ENCODE peak calls at places on chromosomes 11 and 22, in four cellular contexts. J is adipocyte, M is cardiac fibroblast, Q is NCI-H1694. C is an unnamed sample.
A peak's percentile ranks its signal among the peaks of the same experiment; 100 is the strongest.

GRCh38 chr11:102341844-102342318 is 5.1 kb upstream of the BIRC2 start:
- DNase-seq in Q (peak; percentile 38), J (peak; percentile 95), M (peak; percentile 91), C (peak; percentile 65)

GRCh38 chr11:129695543-129696308 is 119.9 kb upstream of the TMEM45B start:
- DNase-seq in J (peak; percentile 34), M (peak; percentile 37), Q (peak; percentile 20), C (peak; percentile 27)

GRCh38 chr22:38215156-38216038 is 13.6 kb downstream of the MAFF start:
- DNase-seq in Q (no peak), J (no peak), M (no peak), C (no peak)

GRCh38 chr11:120182357-120182756 is 28.5 kb upstream of the OAF start:
- DNase-seq in Q (no peak), J (no peak), M (no peak), C (no peak)

GRCh38 chr11:107592813-107593212 is 1.9 kb downstream of the ELMOD1 start:
- DNase-seq in Q (no peak), J (peak; percentile 15), M (no peak), C (no peak)

GRCh38 chr11:23730307-23730998 is 766.4 kb upstream of the LUZP2 start:
- DNase-seq in Q (no peak), M (no peak), J (no peak), C (no peak)

GRCh38 chr22:41286639-41287091 is 678 bp upstream of the RANGAP1 start:
- DNase-seq in M (peak; percentile 48), Q (peak; percentile 50), J (peak; percentile 49), C (peak; percentile 56)

GRCh38 chr22:27136596-27136995 is 479.2 kb downstream of the MIAT start:
- DNase-seq in J (no peak), M (no peak), Q (no peak), C (no peak)

GRCh38 chr11:47259178-47259977 is 1.6 kb downstream of the NR1H3 start:
- DNase-seq in Q (peak; percentile 17), J (peak; percentile 44), M (peak; percentile 54), C (peak; percentile 54)

GRCh38 chr22:48077699-48078098 is 1315.2 kb downstream of the TBC1D22A start:
- DNase-seq in Q (no peak), J (no peak), M (no peak), C (no peak)

GRCh38 chr11:95937358-95937757 is 13.5 kb upstream of the MTMR2 start:
- DNase-seq in Q (no peak), J (peak; percentile 17), M (peak; percentile 39), C (no peak)

GRCh38 chr22:33579448-33580093 is 340.7 kb downstream of the LARGE1 start:
- DNase-seq in J (peak; percentile 53), M (peak; percentile 67), Q (peak; percentile 26), C (peak; percentile 4)

GRCh38 chr11:68751331-68751856 is at the start of gene TESMIN:
- DNase-seq in M (peak; percentile 64), J (peak; percentile 66), Q (no peak), C (peak; percentile 87)

GRCh38 chr11:110990316-110990715 is 255.2 kb upstream of the POU2AF2 start:
- DNase-seq in Q (no peak), J (peak; percentile 43), M (no peak), C (no peak)

GRCh38 chr11:93032580-93032979 is 63.1 kb downstream of the MTNR1B start:
- DNase-seq in J (no peak), M (no peak), Q (peak; percentile 69), C (no peak)

GRCh38 chr11:19508166-19508565 is 204.5 kb upstream of the NAV2 start:
- DNase-seq in J (no peak), Q (no peak), M (peak; percentile 59), C (no peak)

GRCh38 chr11:46947399-46948077 is 11.0 kb downstream of the CSTPP1 start:
- DNase-seq in M (no peak), J (no peak), Q (no peak), C (no peak)

GRCh38 chr22:41752011-41752975 is 48.2 kb upstream of the CCDC134 start:
- DNase-seq in J (no peak), M (no peak), Q (no peak), C (no peak)

GRCh38 chr11:133928628-133929059 is 28.1 kb downstream of the IGSF9B start:
- DNase-seq in J (peak; percentile 34), M (no peak), Q (no peak), C (no peak)

GRCh38 chr11:104051806-104052205 is 15.4 kb downstream of the DDI1 start:
- DNase-seq in J (peak; percentile 58), M (no peak), Q (no peak), C (no peak)

GRCh38 chr11:115929618-115930129 is 425.5 kb upstream of the CADM1 start:
- DNase-seq in J (no peak), M (no peak), Q (no peak), C (no peak)

GRCh38 chr11:33970984-33971466 is 79.1 kb upstream of the LMO2 start:
- DNase-seq in M (peak; percentile 77), J (peak; percentile 74), Q (peak; percentile 37), C (peak; percentile 53)

GRCh38 chr11:95515379-95515778 is 274.2 kb downstream of the FAM76B start:
- DNase-seq in J (no peak), Q (no peak), M (peak; percentile 47), C (no peak)

GRCh38 chr11:122028561-122028960 is 87.5 kb downstream of the BLID start:
- DNase-seq in M (no peak), Q (no peak), J (no peak), C (no peak)

GRCh38 chr22:33568934-33569496 is 351.3 kb downstream of the LARGE1 start:
- DNase-seq in M (no peak), Q (no peak), J (no peak), C (no peak)

GRCh38 chr11:83056204-83056603 is 15.5 kb downstream of the RAB30 start:
- DNase-seq in J (no peak), Q (no peak), M (peak; percentile 51), C (no peak)

GRCh38 chr11:111983187-111983986 is 41.8 kb upstream of the DLAT start:
- DNase-seq in M (no peak), J (no peak), Q (no peak), C (no peak)

GRCh38 chr11:78860720-78861422 is 286.2 kb upstream of the NARS2 start:
- DNase-seq in Q (no peak), J (peak; percentile 61), M (peak; percentile 37), C (no peak)

GRCh38 chr11:100930185-100930778 is 199.3 kb downstream of the PGR start:
- DNase-seq in M (peak; percentile 83), J (peak; percentile 90), Q (peak; percentile 13), C (no peak)

GRCh38 chr11:64123102-64123434 is 42.8 kb downstream of the MACROD1 start:
- DNase-seq in M (no peak), Q (no peak), J (no peak), C (no peak)

GRCh38 chr22:24331468-24332440 is 61.1 kb downstream of the SPECC1L start:
- DNase-seq in M (peak; percentile 40), J (no peak), Q (no peak), C (peak; percentile 23)

GRCh38 chr11:64970731-64971151 is 1.2 kb downstream of the MAJIN start:
- DNase-seq in J (no peak), Q (no peak), M (no peak), C (no peak)

GRCh38 chr22:20032407-20032991 is 11.6 kb downstream of the TANGO2 start:
- DNase-seq in Q (no peak), J (no peak), M (no peak), C (no peak)

GRCh38 chr22:43342347-43343261 is 568 bp downstream of the SCUBE1 start:
- DNase-seq in Q (no peak), M (no peak), J (no peak), C (no peak)

GRCh38 chr22:47043835-47044721 is 281.6 kb downstream of the TBC1D22A start:
- DNase-seq in Q (peak; percentile 45), J (no peak), M (peak; percentile 34), C (no peak)

GRCh38 chr11:128506999-128507591 is 80.3 kb downstream of the ETS1 start:
- DNase-seq in J (peak; percentile 96), M (peak; percentile 97), Q (no peak), C (no peak)

C was measured in GDM1.